ENCODE peak calls at places on chromosomes 5 and 9, in seven cellular contexts. V, U, D, X, K, M and J are unnamed samples.

GRCh38 chr9:126056312-126057021 is 270.2 kb upstream of the MVB12B start:
- DNase-seq in D (no peak), M (no peak), X (no peak), V (no peak), K (no peak), U (peak; percentile 27), J (no peak)

GRCh38 chr5:66717455-66718373 is 121.5 kb downstream of the MAST4 start:
- DNase-seq in U (no peak), V (no peak), K (no peak), M (no peak), D (no peak), X (no peak), J (no peak)

GRCh38 chr5:108430931-108431608 is 49.2 kb upstream of the FBXL17 start:
- DNase-seq in X (no peak), K (no peak), D (no peak), M (no peak), U (no peak), V (no peak), J (no peak)

GRCh38 chr5:69493235-69493925 is 790 bp downstream of the OCLN start:
- DNase-seq in X (no peak), K (no peak), M (peak; percentile 61), V (no peak), D (peak; percentile 51), U (peak; percentile 79), J (no peak)

GRCh38 chr9:26326473-26327044 is 566.0 kb downstream of the CAAP1 start:
- DNase-seq in K (peak; percentile 20), V (peak; percentile 15), D (peak; percentile 72), M (peak; percentile 33), X (no peak), U (no peak), J (no peak)

GRCh38 chr5:153896701-153897100 is 142.0 kb downstream of the FAM114A2 start:
- DNase-seq in U (no peak), X (no peak), K (no peak), D (no peak), V (no peak), M (peak; percentile 11), J (no peak)

GRCh38 chr9:88017086-88017485 is 42.8 kb upstream of the CDK20 start:
- DNase-seq in U (no peak), X (no peak), D (no peak), M (no peak), K (no peak), V (no peak), J (no peak)

GRCh38 chr5:142847898-142848790 is 78.0 kb downstream of the ARHGAP26 start:
- DNase-seq in K (no peak), V (no peak), U (no peak), X (no peak), D (no peak), M (no peak), J (no peak)

GRCh38 chr5:96896285-96896711 is 20.0 kb downstream of the ERAP2 start:
- DNase-seq in X (no peak), D (no peak), U (no peak), K (no peak), V (no peak), M (no peak), J (no peak)

GRCh38 chr5:87756951-87757350 is 344.2 kb upstream of the CCNH start:
- DNase-seq in K (no peak), D (no peak), M (no peak), V (no peak), U (no peak), X (no peak), J (no peak)

GRCh38 chr9:3865373-3865772 is 339.6 kb upstream of the RFX3 start:
- DNase-seq in D (no peak), K (no peak), V (no peak), U (no peak), X (no peak), M (no peak), J (no peak)

DNA sequence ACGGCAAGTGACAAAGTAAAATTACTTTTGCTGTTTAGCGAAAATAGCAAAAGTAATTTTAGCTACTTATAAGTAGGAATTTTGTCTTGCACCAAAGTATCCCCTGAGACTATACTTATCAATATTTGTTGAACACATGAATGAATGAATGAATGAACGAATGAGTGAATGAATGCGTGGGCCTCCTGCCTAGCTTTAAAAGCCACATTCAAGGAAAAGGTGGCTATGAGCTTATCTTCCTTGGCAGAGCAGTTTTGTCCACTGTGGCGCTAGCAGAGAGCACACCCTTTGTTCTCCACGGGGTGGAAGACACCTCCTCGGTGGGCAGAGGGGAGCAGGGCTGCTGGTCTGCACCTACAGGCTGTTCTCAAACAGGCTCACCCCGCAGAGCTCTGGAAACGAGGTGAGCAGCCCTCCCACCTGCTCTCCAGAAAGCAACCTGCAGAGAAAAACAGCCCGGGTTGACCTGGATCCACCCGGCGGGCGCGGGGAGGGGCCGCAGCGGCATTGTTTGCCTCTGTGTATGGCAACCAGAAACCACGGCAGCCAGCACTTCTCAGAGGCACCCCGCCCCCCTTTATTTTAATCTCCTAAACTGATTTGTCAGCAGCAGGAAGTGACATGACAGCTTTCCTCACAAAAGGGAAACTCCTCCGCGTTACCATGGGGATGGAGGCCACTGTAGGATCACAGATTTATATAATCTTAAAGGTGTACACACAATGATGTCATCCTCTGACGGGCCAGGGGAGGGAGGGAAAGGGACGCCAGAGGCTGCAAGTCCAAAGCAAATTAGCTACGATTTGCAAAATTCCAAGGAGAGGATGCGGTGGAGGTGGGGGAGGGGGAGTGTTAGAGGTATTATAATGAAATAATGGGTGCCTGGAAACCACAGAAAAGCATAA is 5.9 kb downstream of the DUSP1 start:
- DNase-seq in K (peak; percentile 93), D (peak; percentile 100), X (peak; percentile 99), V (peak; percentile 98), M (peak; percentile 100), U (peak; percentile 98), J (peak; percentile 95)
- TF ChIP-seq POLR2A in K (no peak), D (no peak), X (no peak), V (peak; percentile 30), M (no peak), U (peak; percentile 27), J (peak; percentile 35)

DNA sequence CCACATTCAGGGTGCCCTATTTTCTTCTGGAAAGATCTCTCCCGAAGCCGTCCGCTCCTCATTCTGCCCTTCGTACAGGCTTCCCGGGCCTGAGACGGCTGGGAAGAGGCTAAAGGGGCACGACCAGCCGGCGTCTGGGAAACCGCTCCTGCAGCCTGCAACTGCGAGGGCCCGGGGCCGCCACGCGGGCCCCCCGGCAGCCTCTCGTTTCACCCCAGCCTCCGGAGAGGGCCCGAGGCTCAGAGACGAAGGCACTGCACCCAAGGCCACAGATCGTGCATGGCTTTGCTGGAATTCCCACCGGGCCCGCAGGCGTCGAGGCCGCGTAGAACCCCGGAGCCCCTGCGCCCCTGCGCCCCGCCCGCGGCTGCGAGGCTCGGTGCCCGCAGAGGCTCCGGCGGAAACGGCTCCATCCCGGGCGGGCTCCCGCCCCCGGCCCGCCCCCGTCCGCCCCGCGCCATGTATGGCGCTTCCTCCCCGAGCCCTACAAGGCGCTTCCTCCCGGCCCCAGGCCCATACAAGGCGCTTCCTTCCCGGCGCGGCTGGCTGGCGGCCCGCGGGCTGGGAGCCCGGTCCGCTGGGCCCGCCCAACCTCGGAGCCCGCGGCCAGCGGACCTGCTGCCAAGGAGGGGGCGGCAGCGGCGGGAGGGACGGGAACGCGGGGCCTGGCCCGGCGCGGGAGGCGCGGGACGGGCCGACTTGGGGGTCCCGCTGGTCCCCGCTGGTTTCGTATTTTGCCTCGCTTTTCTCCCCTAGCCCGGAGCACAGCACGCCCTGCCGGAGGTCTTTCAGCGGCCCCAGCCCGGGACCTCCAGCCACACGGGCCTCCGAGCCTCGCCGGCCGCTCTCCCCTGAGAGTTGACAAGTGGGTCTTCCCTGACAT is 26.6 kb downstream of the EGR1 start:
- DNase-seq in K (peak; percentile 93), U (peak; percentile 97), M (peak; percentile 94), D (peak; percentile 69), X (peak; percentile 92), V (peak; percentile 60), J (peak; percentile 87)
- TF ChIP-seq POLR2A in K (peak; percentile 56), U (no peak), M (peak; percentile 36), D (no peak), X (no peak), V (peak; percentile 20), J (no peak)

DNA sequence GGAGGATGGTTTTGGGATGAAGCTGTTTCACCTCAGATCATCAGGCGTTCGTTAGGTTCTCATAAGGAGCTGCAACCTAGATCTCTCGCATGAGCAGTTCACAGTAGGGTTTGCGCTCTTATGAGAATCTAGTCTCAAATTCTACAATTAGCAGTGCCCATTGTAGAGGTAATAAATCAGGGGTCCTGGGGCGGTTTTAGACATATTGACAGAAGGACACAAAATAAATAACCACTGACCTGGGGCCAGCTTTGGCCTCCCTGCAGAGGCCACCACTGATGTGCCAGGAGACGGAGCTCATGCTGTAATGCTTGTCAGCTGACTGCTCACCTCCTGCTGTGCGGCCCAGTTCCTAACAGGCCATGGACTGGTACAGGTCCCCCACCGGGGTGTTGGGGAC is 67.6 kb upstream of the SPATA31D4 start:
- DNase-seq in V (no peak), D (no peak), M (no peak), K (no peak), X (no peak), U (no peak), J (no peak)
- TF ChIP-seq POLR2A in V (no peak), D (no peak), M (no peak), K (no peak), X (no peak), U (no peak), J (no peak)

GRCh38 chr5:41213340-41213739 is at the start of gene C6:
- DNase-seq in K (no peak), X (no peak), V (no peak), M (peak; percentile 54), D (no peak), U (no peak), J (no peak)
- TF ChIP-seq POLR2A in K (no peak), X (no peak), V (no peak), M (no peak), D (no peak), U (no peak), J (no peak)

DNA sequence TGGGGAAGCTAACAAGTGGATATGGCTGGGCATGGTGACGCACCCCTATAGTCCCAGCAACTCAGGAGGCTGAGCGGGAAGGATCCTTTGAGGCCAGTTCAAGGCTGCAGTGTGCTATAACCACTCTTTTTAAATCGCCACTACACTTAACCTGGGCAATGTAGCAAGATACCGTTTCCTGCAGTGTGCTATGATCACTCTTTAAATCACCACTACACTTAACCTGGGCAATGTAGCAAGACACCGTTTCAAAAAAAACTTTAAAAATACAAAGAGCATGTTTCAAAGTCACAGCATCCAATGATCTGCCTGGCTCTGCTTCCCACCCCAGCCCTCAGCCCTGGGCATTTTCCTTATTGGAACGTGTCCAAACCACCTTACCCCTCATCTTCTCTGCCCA is 14.5 kb downstream of the GRHPR start:
- DNase-seq in D (no peak), M (no peak), X (no peak), K (no peak), U (no peak), V (no peak), J (no peak)
- TF ChIP-seq POLR2A in D (no peak), M (no peak), X (no peak), K (no peak), U (no peak), V (no peak), J (no peak)